ENCODE peak calls at places on chromosome 18, in six cellular contexts. Z is choroid plexus epithelial cell, J is keratinocyte, U is transverse colon, B is left ventricle myocardium inferior, W is body of pancreas. G is an unnamed sample.

GRCh38 chr18:73646772-73647171 is 500.9 kb downstream of the FBXO15 start:
- DNase-seq in J (peak; percentile 36), W (no peak), B (no peak), U (no peak), Z (peak; percentile 34), G (peak; percentile 31)

GRCh38 chr18:71327443-71328120 is 1038.7 kb downstream of the SOCS6 start:
- DNase-seq in J (no peak), Z (peak; percentile 5), U (no peak), W (no peak), B (no peak), G (no peak)

GRCh38 chr18:49690307-49690706 is 123.0 kb downstream of the ACAA2 start:
- DNase-seq in U (no peak), Z (peak; percentile 97), J (peak; percentile 75), B (no peak), W (no peak), G (peak; percentile 85)

GRCh38 chr18:69954719-69955118 is 7.0 kb upstream of the CD226 start:
- DNase-seq in J (no peak), W (no peak), B (no peak), U (no peak), Z (no peak), G (peak; percentile 15)

GRCh38 chr18:22348521-22349316 is 69.0 kb downstream of the CTAGE1 start:
- DNase-seq in W (peak; percentile 66), Z (peak; percentile 67), B (peak; percentile 83), U (peak; percentile 75), J (peak; percentile 13), G (peak; percentile 63)

GRCh38 chr18:61820842-61821241 is 72.0 kb downstream of the RNF152 start:
- DNase-seq in B (no peak), U (no peak), Z (peak; percentile 9), J (peak; percentile 5), W (no peak), G (no peak)

GRCh38 chr18:911025-911424 is 6.4 kb downstream of the ADCYAP1 start:
- DNase-seq in Z (no peak), W (no peak), U (no peak), B (no peak), J (no peak), G (no peak)

GRCh38 chr18:54880706-54881105 is 52.4 kb downstream of the RAB27B start:
- DNase-seq in Z (peak; percentile 61), W (no peak), J (peak; percentile 68), B (no peak), U (no peak), G (peak; percentile 9)

GRCh38 chr18:58361212-58361611 is 267.7 kb downstream of the ALPK2 start:
- DNase-seq in U (no peak), J (no peak), B (no peak), W (no peak), Z (peak; percentile 12), G (peak; percentile 17)

GRCh38 chr18:52716926-52717325 is 376.9 kb downstream of the DCC start:
- DNase-seq in W (peak; percentile 57), B (no peak), U (peak; percentile 73), Z (peak; percentile 69), J (no peak), G (peak; percentile 22)

GRCh38 chr18:5449858-5450509 is 93.8 kb downstream of the EPB41L3 start:
- DNase-seq in J (no peak), Z (no peak), U (no peak), B (no peak), W (no peak), G (no peak)

GRCh38 chr18:48803951-48804855 is 146.6 kb downstream of the SMAD7 start:
- DNase-seq in W (no peak), Z (no peak), B (peak; percentile 15), U (peak; percentile 5), J (no peak), G (no peak)

GRCh38 chr18:46329736-46330246 is 225.6 kb downstream of the HAUS1 start:
- DNase-seq in J (no peak), W (no peak), B (no peak), Z (no peak), U (no peak), G (no peak)

GRCh38 chr18:79582978-79583377 is 96.6 kb upstream of the CTDP1 start:
- DNase-seq in W (peak; percentile 0), Z (no peak), J (no peak), U (no peak), B (no peak), G (no peak)

GRCh38 chr18:48563027-48563426 is 24.2 kb downstream of the CTIF start:
- DNase-seq in W (no peak), U (no peak), J (no peak), Z (peak; percentile 66), B (no peak), G (peak; percentile 78)

GRCh38 chr18:76443519-76444435 is 51.3 kb downstream of the ZNF516 start:
- DNase-seq in U (no peak), J (no peak), B (no peak), Z (no peak), W (no peak), G (no peak)

GRCh38 chr18:43049021-43049420 is 66.5 kb downstream of the RIT2 start:
- DNase-seq in W (no peak), J (no peak), Z (peak; percentile 88), B (no peak), U (no peak), G (peak; percentile 4)

GRCh38 chr18:64132871-64133270 is 16.0 kb downstream of the LINC00305 start:
- DNase-seq in W (no peak), B (no peak), Z (no peak), U (no peak), J (no peak), G (no peak)

GRCh38 chr18:69636529-69637301 is 236.0 kb downstream of the DOK6 start:
- DNase-seq in W (peak; percentile 9), Z (peak; percentile 9), U (no peak), B (no peak), J (no peak), G (no peak)

GRCh38 chr18:79871481-79872091 is 73.8 kb downstream of the KCNG2 start:
- DNase-seq in W (no peak), U (no peak), B (no peak), J (no peak), Z (no peak), G (no peak)

GRCh38 chr18:50038448-50038847 is 156.5 kb downstream of the MYO5B start:
- DNase-seq in J (no peak), B (no peak), Z (peak; percentile 54), U (no peak), W (no peak), G (no peak)

GRCh38 chr18:32438173-32438572 is 32.5 kb downstream of the GAREM1 start:
- DNase-seq in B (peak; percentile 72), Z (no peak), J (no peak), U (no peak), W (peak; percentile 9), G (no peak)

GRCh38 chr18:45619826-45620201 is 4.5 kb downstream of the SLC14A2 start:
- DNase-seq in U (no peak), B (no peak), Z (no peak), J (no peak), W (no peak), G (no peak)

GRCh38 chr18:57846258-57846657 is 43.1 kb upstream of the ATP8B1 start:
- DNase-seq in J (no peak), Z (peak; percentile 77), W (peak; percentile 58), U (no peak), B (no peak), G (peak; percentile 37)

GRCh38 chr18:39958876-39959275 is 1996.2 kb upstream of the PIK3C3 start:
- DNase-seq in J (no peak), U (no peak), W (no peak), Z (no peak), B (no peak), G (no peak)

DNA sequence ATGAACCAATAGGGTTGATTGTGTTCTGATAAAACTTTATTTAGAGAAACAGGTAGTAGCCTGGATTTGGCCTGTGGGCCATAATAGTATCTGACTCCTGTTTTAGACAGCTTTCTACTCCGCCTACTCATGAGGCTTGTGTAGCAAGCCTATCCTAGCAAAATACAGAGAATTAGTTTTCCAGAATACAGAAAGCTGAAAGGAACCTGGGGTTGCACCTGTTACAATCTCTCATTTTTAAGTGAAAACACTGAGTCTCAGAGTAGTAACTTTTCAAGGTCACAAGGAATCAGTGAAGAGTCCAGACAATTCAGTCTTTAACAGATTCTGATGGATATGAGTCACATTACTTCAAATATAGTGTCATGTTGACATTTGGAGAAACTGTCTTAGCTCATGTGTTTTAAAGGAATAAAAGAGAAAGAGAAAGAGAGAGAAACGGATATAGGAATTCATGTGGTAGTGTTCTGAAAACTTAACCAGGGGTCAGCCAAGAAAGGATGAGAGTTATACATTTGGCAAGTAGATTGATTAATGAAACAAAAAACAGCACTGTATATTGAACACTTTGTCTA is 17.0 kb downstream of the ARHGAP28 start:
- DNase-seq in B (no peak), Z (peak; percentile 56), W (no peak), U (no peak), J (no peak), G (no peak)
- H3K4me3 ChIP-seq in B (no peak overlapping the region), Z (no peak overlapping the region), W (no peak overlapping the region), U (no peak overlapping the region), J (no peak overlapping the region), G (no peak overlapping the region)

DNA sequence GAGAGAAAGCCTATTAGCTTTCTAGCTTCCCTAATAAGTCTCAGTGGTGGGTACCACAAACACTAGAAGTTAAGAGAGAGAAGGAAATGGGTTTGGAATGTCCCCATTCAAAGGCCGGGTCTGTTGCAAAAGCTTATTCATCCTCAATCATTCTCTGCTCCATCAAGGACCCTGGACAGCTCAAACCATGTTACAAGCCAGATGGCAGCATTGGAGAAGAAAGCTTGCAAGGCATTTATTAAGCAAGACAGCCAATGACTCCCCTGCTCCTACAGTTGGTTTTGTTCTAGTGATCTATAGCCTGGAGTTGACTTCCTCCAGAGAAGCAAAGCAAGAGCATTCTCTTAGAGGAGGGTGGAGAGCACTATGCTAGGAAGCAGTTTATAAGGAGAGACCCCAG is 86.9 kb upstream of the LMAN1 start:
- DNase-seq in J (no peak), U (no peak), W (no peak), Z (peak; percentile 79), B (no peak), G (peak; percentile 55)
- TF ChIP-seq CTCF in J (no peak), U (no peak), W (no peak), Z (peak; percentile 51), B (no peak), G (peak; percentile 14)

GRCh38 chr18:2112435-2113045 is 458.8 kb downstream of the METTL4 start:
- DNase-seq in W (no peak), B (no peak), U (no peak), Z (peak; percentile 8), J (no peak), G (no peak)
- H3K4me3 ChIP-seq in W (no peak overlapping the region), B (no peak overlapping the region), U (no peak overlapping the region), Z (no peak overlapping the region), J (no peak overlapping the region), G (no peak overlapping the region)

GRCh38 chr18:9148239-9148552 is 11.6 kb downstream of the ANKRD12 start:
- DNase-seq in W (no peak), J (no peak), U (no peak), B (no peak), Z (no peak), G (no peak)
- TF ChIP-seq CTCF in W (no peak), J (no peak), U (no peak), B (no peak), Z (no peak), G (no peak)